ENCODE peak calls at places on chromosomes 4 and X, in four cellular contexts. O is right lobe of liver, G is GM23338, W is tibial artery. Z is an unnamed sample.

GRCh38 chr4:4386296-4386735 is 586 bp upstream of the NSG1 start:
- DNase-seq in O (no peak), G (peak; percentile 76), W (no peak), Z (no peak)

GRCh38 chrX:155028749-155029360 is 2.2 kb downstream of the FUNDC2 start:
- DNase-seq in O (no peak), G (no peak), W (no peak), Z (no peak)

GRCh38 chr4:174066806-174067205 is 216.7 kb downstream of the FBXO8 start:
- DNase-seq in O (no peak), G (no peak), W (no peak), Z (no peak)

GRCh38 chrX:16993791-16994318 is 47.4 kb downstream of the REPS2 start:
- DNase-seq in O (no peak), G (peak; percentile 17), W (no peak), Z (no peak)

GRCh38 chrX:3443186-3443585 is 96.7 kb upstream of the MXRA5 start:
- DNase-seq in O (no peak), G (no peak), W (no peak), Z (no peak)

GRCh38 chr4:132297346-132297745 is 851.7 kb upstream of the PCDH10 start:
- DNase-seq in O (no peak), G (no peak), W (no peak), Z (no peak)

GRCh38 chr4:5863461-5864113 is 29.3 kb downstream of the CRMP1 start:
- DNase-seq in O (no peak), G (peak; percentile 46), W (no peak), Z (no peak)

GRCh38 chr4:122711893-122712292 is 20.6 kb upstream of the BBS12 start:
- DNase-seq in O (no peak), G (no peak), W (no peak), Z (no peak)

GRCh38 chrX:31449064-31449463 is 377.2 kb upstream of the FTHL17 start:
- DNase-seq in O (no peak), G (no peak), W (no peak), Z (no peak)

GRCh38 chrX:102696303-102696702 is 15.9 kb upstream of the GPRASP2 start:
- DNase-seq in O (no peak), G (no peak), W (no peak), Z (no peak)

GRCh38 chrX:37767438-37767837 is 12.4 kb upstream of the CYBB start:
- DNase-seq in O (no peak), G (no peak), W (no peak), Z (no peak)

GRCh38 chr4:17636696-17637351 is 22.4 kb downstream of the MED28 start:
- DNase-seq in O (peak; percentile 81), G (peak; percentile 93), W (peak; percentile 68), Z (peak; percentile 93)

GRCh38 chrX:37871626-37872302 is 24.4 kb upstream of the DYNLT3 start:
- DNase-seq in O (no peak), G (peak; percentile 4), W (peak; percentile 30), Z (peak; percentile 64)

GRCh38 chr4:138609943-138610350 is 367.8 kb upstream of the SLC7A11 start:
- DNase-seq in O (no peak), G (no peak), W (no peak), Z (peak; percentile 49)

GRCh38 chr4:148951346-148951745 is 509.1 kb upstream of the NR3C2 start:
- DNase-seq in O (no peak), G (no peak), W (no peak), Z (no peak)

GRCh38 chrX:1673337-1673736 is 58.5 kb downstream of the ASMT start:
- DNase-seq in O (no peak), G (peak; percentile 54), W (no peak), Z (no peak)

GRCh38 chr4:1489639-1489995 is 83.4 kb upstream of the NKX1-1 start:
- DNase-seq in O (no peak), G (no peak), W (no peak), Z (no peak)

GRCh38 chr4:85591361-85592098 is 116.6 kb downstream of the ARHGAP24 start:
- DNase-seq in O (no peak), G (no peak), W (no peak), Z (no peak)

GRCh38 chr4:182215171-182215570 is 28.0 kb upstream of the TENM3 start:
- DNase-seq in O (no peak), G (no peak), W (no peak), Z (no peak)

GRCh38 chr4:137203601-137204000 is 328.7 kb downstream of the PCDH18 start:
- DNase-seq in O (no peak), G (no peak), W (no peak), Z (no peak)

GRCh38 chr4:74428278-74428677 is 16.7 kb upstream of the AREG start:
- DNase-seq in O (no peak), G (no peak), W (no peak), Z (no peak)
- H3K27ac ChIP-seq in O (no peak overlapping the region), G (no peak overlapping the region), W (no peak overlapping the region), Z (no peak overlapping the region)

GRCh38 chr4:54103190-54103574 is 3.2 kb downstream of the GSX2 start:
- DNase-seq in O (no peak), G (peak; percentile 58), W (no peak), Z (no peak)
- H3K4me3 ChIP-seq in O (no peak overlapping the region), G (peak overlapping the region; percentile 54), W (peak overlapping the region; percentile 30), Z (no peak overlapping the region)

GRCh38 chr4:98643760-98644159 is 14.7 kb downstream of the TSPAN5 start:
- DNase-seq in O (no peak), G (no peak), W (no peak), Z (no peak)
- H3K27ac ChIP-seq in O (no peak overlapping the region), G (no peak overlapping the region), W (no peak overlapping the region), Z (no peak overlapping the region)

GRCh38 chrX:53321216-53321942 is 40.0 kb upstream of the IQSEC2 start:
- DNase-seq in O (no peak), G (peak; percentile 22), W (no peak), Z (no peak)
- H3K4me3 ChIP-seq in O (peak overlapping the region; percentile 43), G (peak overlapping the region; percentile 69), W (peak overlapping the region; percentile 71), Z (peak overlapping the region; percentile 71)

Z was measured in aorta.